ENCODE peak calls at places on chromosomes 6 and 20, in eight cellular contexts. S, J, A, E, H, O, K and U are unnamed samples. For H3K4me1 and H3K9me3, the result is how much of the 10 kb centered on the place peaks cover.

GRCh38 chr20:11891081-11891826 is 26.4 kb upstream of the BTBD3 start:
- DNase-seq in S (no peak), J (peak), A (peak), E (no peak), H (peak), O (peak), K (peak), U (no peak)

GRCh38 chr20:8250539-8251200 is 118.6 kb downstream of the PLCB1 start:
- DNase-seq in S (no peak), J (no peak), A (no peak), E (no peak), H (no peak), O (no peak), K (no peak), U (no peak)

GRCh38 chr6:28124350-28124970 is at the start of gene ZSCAN16:
- DNase-seq in S (peak), J (peak), A (peak), E (peak), H (peak), O (peak), K (peak), U (peak)

GRCh38 chr20:5950271-5951031 is at the start of the genes MCM8 and TRMT6:
- DNase-seq in S (peak), J (peak), A (peak), E (peak), H (peak), O (peak), K (peak), U (peak)

GRCh38 chr20:20204326-20204725 is 152.0 kb downstream of the CFAP61 start:
- DNase-seq in S (no peak), J (no peak), A (no peak), E (no peak), H (no peak), O (no peak), K (no peak), U (no peak)

GRCh38 chr20:11912013-11912663 is 5.6 kb upstream of the BTBD3 start:
- DNase-seq in S (no peak), J (no peak), A (no peak), E (no peak), H (no peak), O (no peak), K (peak), U (no peak)

GRCh38 chr20:6014957-6015356 is 38.9 kb downstream of the LRRN4 start:
- DNase-seq in S (no peak), J (no peak), A (no peak), E (no peak), H (no peak), O (no peak), K (no peak), U (no peak)

GRCh38 chr6:6915813-6916547 is 191.8 kb upstream of the RREB1 start:
- DNase-seq in S (no peak), J (no peak), A (peak), E (no peak), H (peak), O (peak), K (peak), U (no peak)

GRCh38 chr6:133888931-133889556 is at the start of gene TCF21:
- DNase-seq in S (no peak), J (peak), A (no peak), E (no peak), H (peak), O (no peak), K (peak), U (no peak)

GRCh38 chr6:164911873-164912580 is 397.4 kb downstream of the C6orf118 start:
- DNase-seq in S (no peak), J (no peak), A (no peak), E (no peak), H (no peak), O (no peak), K (peak), U (no peak)

GRCh38 chr20:35462351-35462750 is 7.0 kb downstream of the CEP250 start:
- DNase-seq in S (peak), J (no peak), A (no peak), E (no peak), H (no peak), O (no peak), K (no peak), U (no peak)

GRCh38 chr20:20557406-20557805 is 155.0 kb downstream of the RALGAPA2 start:
- DNase-seq in S (no peak), J (no peak), A (no peak), E (no peak), H (no peak), O (no peak), K (no peak), U (no peak)

GRCh38 chr6:145705561-145705960 is 29.8 kb downstream of the EPM2A start:
- DNase-seq in S (no peak), J (no peak), A (no peak), E (no peak), H (no peak), O (no peak), K (peak), U (no peak)

GRCh38 chr6:166007349-166008263 is 160.0 kb downstream of the TBXT start:
- DNase-seq in S (no peak), J (no peak), A (peak), E (no peak), H (peak), O (no peak), K (peak), U (no peak)

GRCh38 chr6:145214570-145214969 is 520.8 kb downstream of the EPM2A start:
- DNase-seq in S (peak), J (peak), A (no peak), E (no peak), H (no peak), O (no peak), K (peak), U (no peak)

GRCh38 chr6:83615025-83615999 is 93.6 kb downstream of the SNAP91 start:
- DNase-seq in S (peak), J (peak), A (no peak), E (no peak), H (no peak), O (no peak), K (peak), U (no peak)

GRCh38 chr20:43942661-43943285 is 28.1 kb downstream of the TOX2 start:
- DNase-seq in S (peak), J (no peak), A (no peak), E (no peak), H (no peak), O (no peak), K (peak), U (no peak)

GRCh38 chr6:44664716-44665115 is 277.2 kb downstream of the CDC5L start:
- DNase-seq in S (no peak), J (no peak), A (no peak), E (no peak), H (no peak), O (no peak), K (peak), U (no peak)

GRCh38 chr6:110618591-110619267 is 142.3 kb upstream of the SLC22A16 start:
- DNase-seq in S (peak), J (peak), A (no peak), E (no peak), H (no peak), O (no peak), K (no peak), U (peak)

GRCh38 chr20:4162766-4163165 is 147.4 kb upstream of the RNF24 start:
- DNase-seq in S (no peak), J (no peak), A (no peak), E (no peak), H (no peak), O (peak), K (no peak), U (no peak)

GRCh38 chr6:81857812-81858211 is 105.3 kb upstream of the TENT5A start:
- DNase-seq in S (no peak), J (no peak), A (no peak), E (no peak), H (no peak), O (no peak), K (no peak), U (no peak)

GRCh38 chr6:36848658-36849441 is 9.6 kb upstream of the CPNE5 start:
- DNase-seq in S (no peak), J (peak), A (no peak), E (no peak), H (no peak), O (peak), K (peak), U (no peak)

GRCh38 chr6:35638679-35639078 is 50.0 kb downstream of the FKBP5 start:
- DNase-seq in S (no peak), J (no peak), A (no peak), E (no peak), H (no peak), O (no peak), K (no peak), U (no peak)

GRCh38 chr20:40635990-40636389 is 53.0 kb downstream of the MAFB start:
- DNase-seq in S (no peak), J (no peak), A (no peak), E (no peak), H (no peak), O (no peak), K (no peak), U (no peak)

GRCh38 chr6:684831-685636 is 7.9 kb downstream of the EXOC2 start:
- DNase-seq in S (no peak), J (no peak), A (no peak), E (no peak), H (no peak), O (no peak), K (peak), U (no peak)

GRCh38 chr6:689223-689622 is 3.7 kb downstream of the EXOC2 start:
- DNase-seq in S (no peak), J (no peak), A (no peak), E (no peak), H (no peak), O (no peak), K (no peak), U (no peak)

GRCh38 chr6:680666-681374 is 12.1 kb downstream of the EXOC2 start:
- DNase-seq in S (no peak), J (no peak), A (no peak), E (no peak), H (no peak), O (no peak), K (no peak), U (no peak)

GRCh38 chr6:683742-684440 is 9.0 kb downstream of the EXOC2 start:
- DNase-seq in S (no peak), J (peak), A (no peak), E (no peak), H (no peak), O (no peak), K (peak), U (peak)

GRCh38 chr6:686528-686927 is 6.4 kb downstream of the EXOC2 start:
- DNase-seq in S (no peak), J (no peak), A (no peak), E (no peak), H (no peak), O (no peak), K (no peak), U (no peak)
- H3K4me1 ChIP-seq in S (under half), J (under half), A (under half), E (under half), H (under half), O (under half), K (under half), U (under half)

GRCh38 chr20:62961310-62961783 is 8.8 kb downstream of the SLC17A9 start:
- DNase-seq in S (no peak), J (no peak), A (no peak), E (no peak), H (no peak), O (no peak), K (no peak), U (no peak)
- H3K27ac ChIP-seq in S (no peak), J (no peak), A (no peak), E (no peak), H (no peak), O (no peak), K (no peak), U (no peak)

DNA sequence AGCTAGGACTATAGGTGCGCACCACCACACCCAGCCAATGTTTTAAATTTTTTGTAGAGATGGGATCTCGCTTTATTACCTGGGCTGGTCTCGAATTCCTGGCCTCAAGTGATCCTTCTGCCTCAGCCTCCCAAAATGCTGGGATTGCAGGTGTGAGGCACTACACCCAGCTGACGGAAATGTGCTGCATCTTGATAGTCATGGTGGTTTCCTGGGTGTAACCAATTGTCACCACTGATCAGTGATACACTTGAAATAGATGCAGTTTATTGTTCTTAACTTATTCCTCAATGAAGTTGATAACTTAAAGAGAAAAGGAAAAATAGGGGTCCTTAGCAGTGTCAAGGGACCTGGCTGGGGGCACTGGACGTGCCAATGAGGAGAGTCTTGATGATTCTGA is 92.4 kb downstream of the PPP1R14C start:
- DNase-seq in S (no peak), J (no peak), A (no peak), E (no peak), H (no peak), O (no peak), K (no peak), U (no peak)
- H3K9me3 ChIP-seq in S (under half), J (under half), A (under half), E (under half), H (under half), O (under half), K (under half), U (under half)

GRCh38 chr6:15296249-15296648 is 50.4 kb downstream of the JARID2 start:
- DNase-seq in S (no peak), J (no peak), A (no peak), E (no peak), H (no peak), O (no peak), K (no peak), U (no peak)

GRCh38 chr6:15290067-15290641 is 44.3 kb downstream of the JARID2 start:
- DNase-seq in S (no peak), J (no peak), A (no peak), E (no peak), H (no peak), O (no peak), K (no peak), U (no peak)

GRCh38 chr6:15293674-15294073 is 47.8 kb downstream of the JARID2 start:
- DNase-seq in S (no peak), J (no peak), A (no peak), E (no peak), H (no peak), O (no peak), K (no peak), U (no peak)

GRCh38 chr6:15290962-15291704 is 45.3 kb downstream of the JARID2 start:
- DNase-seq in S (no peak), J (no peak), A (no peak), E (no peak), H (no peak), O (no peak), K (no peak), U (no peak)

DNA sequence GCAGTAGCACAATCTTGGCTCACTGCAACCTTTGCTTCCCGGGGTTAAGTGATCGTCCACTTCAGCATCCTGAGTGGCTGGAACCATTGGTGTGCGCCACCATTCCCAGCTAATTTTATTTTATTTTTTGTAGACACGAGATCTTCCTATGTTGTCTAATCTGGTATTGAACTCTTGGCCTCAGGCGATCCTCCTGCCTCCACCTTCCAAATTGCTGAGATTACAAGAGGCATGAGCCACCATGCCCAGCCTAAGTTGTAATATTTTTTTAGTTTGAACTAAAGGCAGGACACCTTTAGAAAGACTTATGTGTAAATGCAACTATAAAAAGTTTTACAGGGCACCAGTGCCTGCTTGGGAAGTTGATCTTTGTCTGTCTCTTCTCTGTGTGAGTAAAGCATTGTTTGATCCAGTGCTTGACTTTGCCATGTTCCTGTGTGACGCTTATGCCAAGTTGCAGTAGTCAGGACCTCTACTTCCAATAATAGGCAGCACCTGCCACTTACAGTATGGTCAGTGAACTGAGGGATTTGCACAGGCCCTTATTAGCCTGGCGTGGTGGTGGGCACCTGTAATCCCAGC is 46.9 kb downstream of the JARID2 start:
- DNase-seq in S (no peak), J (no peak), A (no peak), E (no peak), H (no peak), O (no peak), K (no peak), U (no peak)
- H3K4me1 ChIP-seq in S (under half), J (under half), A (under half), E (under half), H (under half), O (under half), K (under half), U (under half)

DNA sequence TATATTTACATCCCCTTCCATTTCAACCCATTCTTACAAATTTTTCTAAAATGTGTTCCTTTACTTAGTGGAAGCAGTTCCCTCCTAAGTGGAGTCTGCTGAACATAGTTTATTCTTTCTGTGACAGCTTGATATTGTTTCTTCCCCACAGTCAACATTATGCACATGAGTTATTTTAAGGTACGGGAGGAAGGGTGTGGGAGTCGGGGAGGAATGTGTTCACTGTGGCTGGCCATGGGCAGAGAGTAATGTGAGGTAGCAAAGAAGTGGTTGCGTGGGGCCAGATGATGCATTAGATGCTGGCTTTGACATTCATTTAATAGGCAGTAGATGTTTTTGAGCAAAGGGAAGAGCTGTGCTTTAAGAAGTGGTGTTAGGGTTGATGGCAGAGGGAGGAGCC is 98.5 kb downstream of the ARMC2 start:
- DNase-seq in S (no peak), J (no peak), A (no peak), E (no peak), H (no peak), O (no peak), K (peak), U (no peak)
- H3K27ac ChIP-seq in S (no peak), J (no peak), A (peak), E (no peak), H (peak), O (peak), K (peak), U (no peak)

GRCh38 chr6:69593706-69594105 is 203.1 kb downstream of the LMBRD1 start:
- DNase-seq in S (no peak), J (no peak), A (no peak), E (no peak), H (no peak), O (no peak), K (no peak), U (no peak)
- H3K9me3 ChIP-seq in S (under half), J (under half), A (under half), E (under half), H (under half), O (under half), K (under half), U (under half)

GRCh38 chr20:46010491-46011405 is 2.0 kb downstream of the MMP9 start:
- DNase-seq in S (no peak), J (no peak), A (no peak), E (peak), H (no peak), O (peak), K (peak), U (no peak)
- H3K4me1 ChIP-seq in S (under half), J (under half), A (under half), E (half or more), H (under half), O (under half), K (under half), U (under half)